ENCODE peak calls at places on chromosomes 16 and 17, in nine cellular contexts. Y is H1; L is anterior cingulate cortex; E is activated CD8-positive, alpha-beta memory T cell treated with anti-CD3 and anti-CD28 coated beads for 24 hours; Z is AG08395; K is neural progenitor cell; H is gastrocnemius medialis; D is thoracic aorta; F is iPS-NIHi11. Q is an unnamed sample.

GRCh38 chr17:3527896-3528603 is 29.6 kb downstream of the TRPV3 start:
- DNase-seq in D (no peak), L (no peak), H (no peak), F (no peak), Z (no peak), K (no peak), Y (no peak), E (no peak), Q (no peak)

GRCh38 chr16:80319181-80319580 is 221.6 kb upstream of the DYNLRB2 start:
- DNase-seq in H (no peak), E (no peak), D (no peak), F (peak), Y (no peak), K (no peak), Z (no peak), L (no peak), Q (no peak)

GRCh38 chr17:4235372-4236279 is 28.2 kb downstream of the ANKFY1 start:
- DNase-seq in H (peak), D (no peak), E (no peak), F (no peak), Z (no peak), K (no peak), Y (no peak), L (no peak), Q (no peak)

GRCh38 chr17:64448665-64449512 is at the start of gene MILR1:
- DNase-seq in K (no peak), Y (no peak), D (no peak), L (no peak), E (no peak), H (no peak), F (no peak), Z (peak), Q (no peak)

GRCh38 chr16:66084306-66084705 is 282.2 kb upstream of the CDH5 start:
- DNase-seq in Z (no peak), H (no peak), D (no peak), E (no peak), Y (no peak), F (no peak), K (no peak), L (no peak), Q (no peak)

GRCh38 chr17:19551708-19552148 is 18.1 kb downstream of the SLC47A1 start:
- DNase-seq in E (no peak), K (no peak), L (no peak), Z (no peak), H (no peak), F (no peak), Y (no peak), D (no peak), Q (no peak)

GRCh38 chr17:73760186-73760758 is 116.0 kb upstream of the SDK2 start:
- DNase-seq in K (peak), H (no peak), F (peak), L (no peak), Z (no peak), D (no peak), Y (no peak), E (no peak), Q (no peak)

GRCh38 chr16:49856741-49857330 is 924 bp upstream of the ZNF423 start:
- DNase-seq in E (peak), Y (no peak), Z (peak), D (no peak), K (peak), F (peak), H (peak), L (peak), Q (peak)

GRCh38 chr17:28365487-28365886 is 488 bp upstream of the SEBOX start:
- DNase-seq in K (no peak), L (no peak), H (no peak), Y (no peak), F (no peak), Z (no peak), D (no peak), E (no peak), Q (no peak)

GRCh38 chr17:19646788-19647696 is 1.5 kb upstream of the ALDH3A2 start:
- DNase-seq in F (no peak), E (no peak), Z (no peak), H (peak), K (peak), D (no peak), Y (no peak), L (no peak), Q (no peak)

Q was measured in NT2/D1.